ENCODE peak calls at places on chromosomes 11 and 22, in eight cellular contexts. One of them, this sample, is unnamed.

GRCh38 chr11:88195908-88196307 is 20.7 kb upstream of the RAB38 start:
- DNase-seq in PC-3: no peak
- DNase-seq in tibial nerve: no peak
- DNase-seq in left ventricle myocardium inferior: no peak
- DNase-seq in astrocyte: no peak
- DNase-seq in CD4-positive, alpha-beta T cell: no peak
- DNase-seq in activated B cell treated with CpG ODN at 0.5 μM for 24 hours: no peak
- DNase-seq in breast epithelium: no peak
- DNase-seq in this sample: no peak

GRCh38 chr11:24636291-24636629 is 139.4 kb downstream of the LUZP2 start:
- DNase-seq in left ventricle myocardium inferior: no peak
- DNase-seq in activated B cell treated with CpG ODN at 0.5 μM for 24 hours: no peak
- DNase-seq in breast epithelium: no peak
- DNase-seq in astrocyte: no peak
- DNase-seq in tibial nerve: no peak
- DNase-seq in PC-3: peak; percentile 63
- DNase-seq in CD4-positive, alpha-beta T cell: no peak
- DNase-seq in this sample: no peak

GRCh38 chr11:42620796-42621195 is 691.0 kb upstream of the API5 start:
- DNase-seq in breast epithelium: no peak
- DNase-seq in PC-3: peak; percentile 51
- DNase-seq in left ventricle myocardium inferior: no peak
- DNase-seq in activated B cell treated with CpG ODN at 0.5 μM for 24 hours: no peak
- DNase-seq in astrocyte: peak; percentile 24
- DNase-seq in CD4-positive, alpha-beta T cell: no peak
- DNase-seq in tibial nerve: no peak
- DNase-seq in this sample: no peak

GRCh38 chr11:19632435-19632834 is 80.2 kb upstream of the NAV2 start:
- DNase-seq in CD4-positive, alpha-beta T cell: no peak
- DNase-seq in tibial nerve: no peak
- DNase-seq in left ventricle myocardium inferior: no peak
- DNase-seq in PC-3: peak; percentile 36
- DNase-seq in astrocyte: peak; percentile 78
- DNase-seq in activated B cell treated with CpG ODN at 0.5 μM for 24 hours: no peak
- DNase-seq in breast epithelium: no peak
- DNase-seq in this sample: peak; percentile 4

GRCh38 chr11:111815489-111815888 is 49.3 kb upstream of the PPP2R1B start:
- DNase-seq in CD4-positive, alpha-beta T cell: no peak
- DNase-seq in left ventricle myocardium inferior: no peak
- DNase-seq in activated B cell treated with CpG ODN at 0.5 μM for 24 hours: no peak
- DNase-seq in breast epithelium: no peak
- DNase-seq in astrocyte: peak; percentile 46
- DNase-seq in tibial nerve: no peak
- DNase-seq in PC-3: no peak
- DNase-seq in this sample: no peak

GRCh38 chr11:44630511-44631210 is 65.2 kb downstream of the CD82 start:
- DNase-seq in CD4-positive, alpha-beta T cell: no peak
- DNase-seq in activated B cell treated with CpG ODN at 0.5 μM for 24 hours: no peak
- DNase-seq in left ventricle myocardium inferior: no peak
- DNase-seq in astrocyte: no peak
- DNase-seq in tibial nerve: no peak
- DNase-seq in PC-3: no peak
- DNase-seq in breast epithelium: no peak
- DNase-seq in this sample: no peak

GRCh38 chr11:126355324-126355925 is at the start of gene ST3GAL4:
- DNase-seq in activated B cell treated with CpG ODN at 0.5 μM for 24 hours: peak; percentile 44
- DNase-seq in PC-3: peak; percentile 83
- DNase-seq in tibial nerve: peak; percentile 66
- DNase-seq in CD4-positive, alpha-beta T cell: peak; percentile 37
- DNase-seq in breast epithelium: peak; percentile 68
- DNase-seq in astrocyte: no peak
- DNase-seq in left ventricle myocardium inferior: peak; percentile 90
- DNase-seq in this sample: no peak

GRCh38 chr11:100438366-100438765 is 248.7 kb upstream of the ARHGAP42 start:
- DNase-seq in CD4-positive, alpha-beta T cell: no peak
- DNase-seq in left ventricle myocardium inferior: no peak
- DNase-seq in activated B cell treated with CpG ODN at 0.5 μM for 24 hours: no peak
- DNase-seq in PC-3: no peak
- DNase-seq in tibial nerve: no peak
- DNase-seq in breast epithelium: no peak
- DNase-seq in astrocyte: no peak
- DNase-seq in this sample: no peak

GRCh38 chr11:64762916-64763803 is 3.4 kb upstream of the PYGM start:
- DNase-seq in left ventricle myocardium inferior: no peak
- DNase-seq in tibial nerve: no peak
- DNase-seq in activated B cell treated with CpG ODN at 0.5 μM for 24 hours: no peak
- DNase-seq in astrocyte: peak; percentile 76
- DNase-seq in CD4-positive, alpha-beta T cell: no peak
- DNase-seq in breast epithelium: peak; percentile 36
- DNase-seq in PC-3: no peak
- DNase-seq in this sample: no peak

GRCh38 chr11:44596541-44597276 is 31.2 kb downstream of the CD82 start:
- DNase-seq in breast epithelium: no peak
- DNase-seq in tibial nerve: no peak
- DNase-seq in PC-3: no peak
- DNase-seq in astrocyte: peak; percentile 32
- DNase-seq in activated B cell treated with CpG ODN at 0.5 μM for 24 hours: peak; percentile 69
- DNase-seq in CD4-positive, alpha-beta T cell: peak; percentile 54
- DNase-seq in left ventricle myocardium inferior: no peak
- DNase-seq in this sample: no peak

GRCh38 chr11:115930276-115930675 is 426.1 kb upstream of the CADM1 start:
- DNase-seq in tibial nerve: no peak
- DNase-seq in CD4-positive, alpha-beta T cell: no peak
- DNase-seq in astrocyte: no peak
- DNase-seq in breast epithelium: no peak
- DNase-seq in left ventricle myocardium inferior: no peak
- DNase-seq in activated B cell treated with CpG ODN at 0.5 μM for 24 hours: no peak
- DNase-seq in PC-3: no peak
- DNase-seq in this sample: no peak

GRCh38 chr22:19524170-19525115 is at the start of gene CLDN5:
- DNase-seq in PC-3: no peak
- DNase-seq in astrocyte: no peak
- DNase-seq in left ventricle myocardium inferior: peak; percentile 61
- DNase-seq in tibial nerve: no peak
- DNase-seq in breast epithelium: peak; percentile 59
- DNase-seq in CD4-positive, alpha-beta T cell: no peak
- DNase-seq in activated B cell treated with CpG ODN at 0.5 μM for 24 hours: no peak
- DNase-seq in this sample: no peak

GRCh38 chr11:70694371-70694770 is 296.0 kb downstream of the CTTN start:
- DNase-seq in astrocyte: no peak
- DNase-seq in PC-3: no peak
- DNase-seq in tibial nerve: no peak
- DNase-seq in left ventricle myocardium inferior: no peak
- DNase-seq in breast epithelium: no peak
- DNase-seq in activated B cell treated with CpG ODN at 0.5 μM for 24 hours: no peak
- DNase-seq in CD4-positive, alpha-beta T cell: no peak
- DNase-seq in this sample: no peak

GRCh38 chr11:20518323-20518834 is 81.0 kb upstream of the SLC6A5 start:
- DNase-seq in breast epithelium: no peak
- DNase-seq in left ventricle myocardium inferior: no peak
- DNase-seq in astrocyte: no peak
- DNase-seq in tibial nerve: no peak
- DNase-seq in CD4-positive, alpha-beta T cell: no peak
- DNase-seq in PC-3: no peak
- DNase-seq in activated B cell treated with CpG ODN at 0.5 μM for 24 hours: no peak
- DNase-seq in this sample: no peak

GRCh38 chr11:81497202-81497804 is 1236.4 kb downstream of the FAM181B start:
- DNase-seq in left ventricle myocardium inferior: no peak
- DNase-seq in breast epithelium: no peak
- DNase-seq in PC-3: peak; percentile 65
- DNase-seq in astrocyte: no peak
- DNase-seq in tibial nerve: no peak
- DNase-seq in CD4-positive, alpha-beta T cell: no peak
- DNase-seq in activated B cell treated with CpG ODN at 0.5 μM for 24 hours: no peak
- DNase-seq in this sample: no peak

GRCh38 chr22:44848296-44848741 is 95.9 kb downstream of the ARHGAP8 start:
- DNase-seq in CD4-positive, alpha-beta T cell: no peak
- DNase-seq in left ventricle myocardium inferior: no peak
- DNase-seq in breast epithelium: no peak
- DNase-seq in PC-3: no peak
- DNase-seq in astrocyte: no peak
- DNase-seq in tibial nerve: no peak
- DNase-seq in activated B cell treated with CpG ODN at 0.5 μM for 24 hours: no peak
- DNase-seq in this sample: no peak

GRCh38 chr11:114083256-114084252 is 24.0 kb downstream of the ZBTB16 start:
- DNase-seq in PC-3: no peak
- DNase-seq in CD4-positive, alpha-beta T cell: no peak
- DNase-seq in left ventricle myocardium inferior: no peak
- DNase-seq in breast epithelium: no peak
- DNase-seq in tibial nerve: no peak
- DNase-seq in astrocyte: no peak
- DNase-seq in activated B cell treated with CpG ODN at 0.5 μM for 24 hours: no peak
- DNase-seq in this sample: no peak

GRCh38 chr11:72471005-72471898 is 36.9 kb upstream of the CLPB start:
- DNase-seq in CD4-positive, alpha-beta T cell: peak; percentile 14
- DNase-seq in activated B cell treated with CpG ODN at 0.5 μM for 24 hours: peak; percentile 25
- DNase-seq in astrocyte: peak; percentile 33
- DNase-seq in PC-3: peak; percentile 84
- DNase-seq in left ventricle myocardium inferior: peak; percentile 45
- DNase-seq in breast epithelium: no peak
- DNase-seq in tibial nerve: peak; percentile 30
- DNase-seq in this sample: no peak

GRCh38 chr11:72478596-72479143 is 44.3 kb upstream of the CLPB start:
- DNase-seq in left ventricle myocardium inferior: no peak
- DNase-seq in activated B cell treated with CpG ODN at 0.5 μM for 24 hours: no peak
- DNase-seq in tibial nerve: no peak
- DNase-seq in PC-3: no peak
- DNase-seq in breast epithelium: no peak
- DNase-seq in CD4-positive, alpha-beta T cell: no peak
- DNase-seq in astrocyte: no peak
- DNase-seq in this sample: no peak

GRCh38 chr11:72470386-72470785 is 36.1 kb upstream of the CLPB start:
- DNase-seq in astrocyte: no peak
- DNase-seq in breast epithelium: no peak
- DNase-seq in PC-3: no peak
- DNase-seq in activated B cell treated with CpG ODN at 0.5 μM for 24 hours: no peak
- DNase-seq in left ventricle myocardium inferior: no peak
- DNase-seq in tibial nerve: no peak
- DNase-seq in CD4-positive, alpha-beta T cell: no peak
- DNase-seq in this sample: no peak

DNA sequence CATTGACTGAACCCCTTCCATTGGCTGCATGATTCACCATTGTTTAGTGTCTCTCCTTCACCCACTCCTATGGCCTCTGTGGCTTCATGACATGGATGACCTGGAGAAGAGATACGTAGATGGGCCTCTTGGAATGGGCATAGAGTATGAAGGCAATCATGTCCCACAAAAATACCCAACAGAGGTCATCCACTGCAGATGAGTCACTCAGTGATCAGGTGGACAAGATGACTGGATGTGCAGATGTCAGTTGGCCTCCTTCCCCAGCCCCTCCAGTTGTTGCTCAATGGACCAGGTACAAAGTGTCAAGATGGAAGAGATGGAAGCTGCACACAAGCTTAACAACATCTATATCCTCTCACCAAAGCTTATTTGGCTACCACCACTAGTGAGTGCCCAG is 41.0 kb upstream of the CLPB start:
- DNase-seq in tibial nerve: no peak
- DNase-seq in astrocyte: no peak
- DNase-seq in CD4-positive, alpha-beta T cell: no peak
- DNase-seq in breast epithelium: no peak
- DNase-seq in left ventricle myocardium inferior: no peak
- DNase-seq in PC-3: no peak
- DNase-seq in activated B cell treated with CpG ODN at 0.5 μM for 24 hours: no peak
- DNase-seq in this sample: no peak
- TF ChIP-seq CTCF in tibial nerve: no peak
- TF ChIP-seq CTCF in astrocyte: no peak
- TF ChIP-seq CTCF in CD4-positive, alpha-beta T cell: no peak
- TF ChIP-seq CTCF in breast epithelium: no peak
- TF ChIP-seq CTCF in left ventricle myocardium inferior: no peak
- TF ChIP-seq CTCF in PC-3: no peak
- TF ChIP-seq CTCF in activated B cell treated with CpG ODN at 0.5 μM for 24 hours: no peak
- TF ChIP-seq CTCF in this sample: no peak

DNA sequence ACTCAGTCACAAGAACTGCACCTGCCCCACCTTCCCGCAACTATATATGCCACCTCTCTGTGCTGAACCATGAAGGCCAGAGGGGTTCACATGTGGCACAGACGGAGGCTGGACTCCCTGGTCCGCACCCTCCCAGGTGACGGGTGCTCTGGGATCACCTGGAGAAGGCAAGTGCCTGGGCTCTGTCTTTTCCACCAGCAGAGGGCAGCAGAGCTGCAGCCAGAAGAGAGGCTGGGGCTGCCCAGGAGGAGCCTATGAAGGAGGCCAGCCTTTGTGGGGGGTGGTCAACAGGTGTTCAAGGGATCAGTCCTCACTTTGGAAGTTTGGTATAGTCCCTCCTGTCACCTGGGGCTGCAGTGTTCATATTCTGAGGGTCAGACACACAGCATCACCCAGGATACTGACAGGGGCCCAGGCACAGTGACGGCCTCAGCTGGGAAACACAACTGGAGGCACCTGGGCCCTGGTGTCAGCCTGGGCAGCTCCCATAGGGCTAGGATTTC is 39.2 kb upstream of the IGLL5 start:
- DNase-seq in PC-3: peak; percentile 77
- DNase-seq in left ventricle myocardium inferior: peak; percentile 58
- DNase-seq in astrocyte: peak; percentile 8
- DNase-seq in breast epithelium: peak; percentile 60
- DNase-seq in CD4-positive, alpha-beta T cell: peak; percentile 61
- DNase-seq in activated B cell treated with CpG ODN at 0.5 μM for 24 hours: peak; percentile 62
- DNase-seq in tibial nerve: peak; percentile 35
- DNase-seq in this sample: peak; percentile 11
- TF ChIP-seq CTCF in PC-3: peak; percentile 85
- TF ChIP-seq CTCF in left ventricle myocardium inferior: peak; percentile 94
- TF ChIP-seq CTCF in astrocyte: peak; percentile 63
- TF ChIP-seq CTCF in breast epithelium: peak; percentile 75
- TF ChIP-seq CTCF in CD4-positive, alpha-beta T cell: peak; percentile 98
- TF ChIP-seq CTCF in activated B cell treated with CpG ODN at 0.5 μM for 24 hours: peak; percentile 79
- TF ChIP-seq CTCF in tibial nerve: peak; percentile 81
- TF ChIP-seq CTCF in this sample: peak; percentile 95

GRCh38 chr22:20794132-20794990 is 20.4 kb downstream of the SERPIND1 start:
- DNase-seq in left ventricle myocardium inferior: no peak
- DNase-seq in PC-3: no peak
- DNase-seq in tibial nerve: no peak
- DNase-seq in astrocyte: no peak
- DNase-seq in CD4-positive, alpha-beta T cell: no peak
- DNase-seq in breast epithelium: no peak
- DNase-seq in activated B cell treated with CpG ODN at 0.5 μM for 24 hours: no peak
- DNase-seq in this sample: no peak
- TF ChIP-seq CTCF in left ventricle myocardium inferior: no peak
- TF ChIP-seq CTCF in PC-3: no peak
- TF ChIP-seq CTCF in tibial nerve: no peak
- TF ChIP-seq CTCF in astrocyte: no peak
- TF ChIP-seq CTCF in CD4-positive, alpha-beta T cell: no peak
- TF ChIP-seq CTCF in breast epithelium: no peak
- TF ChIP-seq CTCF in activated B cell treated with CpG ODN at 0.5 μM for 24 hours: no peak
- TF ChIP-seq CTCF in this sample: no peak

DNA sequence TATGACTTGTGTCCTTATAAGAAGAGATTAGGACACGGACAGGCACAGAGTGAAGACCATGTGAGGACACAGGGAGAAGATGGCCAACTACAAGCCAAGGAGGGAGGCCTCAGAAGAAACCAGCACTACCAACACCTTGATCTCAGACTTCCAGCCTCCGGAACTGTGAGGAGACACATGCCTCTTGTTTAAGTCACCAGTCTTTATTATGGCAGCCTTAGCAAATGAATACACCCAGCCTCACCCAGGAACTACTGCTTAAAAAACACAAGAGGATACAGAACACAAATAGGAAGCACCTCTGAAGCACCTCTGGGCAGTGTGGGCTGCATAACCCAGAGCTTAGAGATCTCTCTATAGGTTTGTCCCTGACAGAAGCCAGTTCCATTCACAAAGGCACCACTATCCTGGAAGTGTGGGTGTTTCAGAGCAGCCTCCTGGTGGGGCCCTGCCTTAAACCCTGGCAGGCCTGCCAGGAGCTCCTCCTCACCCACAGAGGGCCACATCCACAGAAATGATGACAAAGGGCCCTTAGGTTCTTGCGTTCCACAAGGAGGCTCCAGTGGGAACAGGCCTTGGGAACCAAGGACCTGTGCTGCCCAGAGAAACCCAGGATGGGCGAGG is 58.8 kb downstream of the CHRDL2 start:
- DNase-seq in activated B cell treated with CpG ODN at 0.5 μM for 24 hours: no peak
- DNase-seq in CD4-positive, alpha-beta T cell: no peak
- DNase-seq in breast epithelium: no peak
- DNase-seq in left ventricle myocardium inferior: no peak
- DNase-seq in astrocyte: no peak
- DNase-seq in PC-3: peak; percentile 23
- DNase-seq in tibial nerve: no peak
- DNase-seq in this sample: no peak
- TF ChIP-seq CTCF in activated B cell treated with CpG ODN at 0.5 μM for 24 hours: no peak
- TF ChIP-seq CTCF in CD4-positive, alpha-beta T cell: no peak
- TF ChIP-seq CTCF in breast epithelium: no peak
- TF ChIP-seq CTCF in left ventricle myocardium inferior: no peak
- TF ChIP-seq CTCF in astrocyte: no peak
- TF ChIP-seq CTCF in PC-3: peak; percentile 11
- TF ChIP-seq CTCF in tibial nerve: no peak
- TF ChIP-seq CTCF in this sample: no peak